ENCODE peak calls at places on chromosome 11, in four cellular contexts. D is naive thymus-derived CD4-positive, alpha-beta T cell; J is SK-N-SH; B is CD8-positive, alpha-beta T cell. Q is an unnamed sample. For H3K9me3, the result is how much of the 10 kb centered on the place peaks cover.

GRCh38 chr11:73894725-73895335 is 18.0 kb downstream of the PAAF1 start:
- DNase-seq in D (no peak), J (no peak), B (no peak), Q (no peak)

GRCh38 chr11:24357620-24358386 is 139.1 kb upstream of the LUZP2 start:
- DNase-seq in D (no peak), J (no peak), B (no peak), Q (no peak)

GRCh38 chr11:61971177-61972111 is 4.0 kb upstream of the FTH1 start:
- DNase-seq in D (peak), J (peak), B (peak), Q (no peak)

GRCh38 chr11:2142762-2143202 is 3.6 kb upstream of the IGF2 start:
- DNase-seq in D (no peak), J (no peak), B (peak), Q (no peak)

GRCh38 chr11:69638941-69639681 is 1.8 kb upstream of the CCND1 start:
- DNase-seq in D (no peak), J (peak), B (no peak), Q (no peak)

GRCh38 chr11:71580057-71581003 is 2.3 kb downstream of the KRTAP5-11 start:
- DNase-seq in D (peak), J (peak), B (no peak), Q (no peak)

GRCh38 chr11:69643646-69644045 is 2.7 kb downstream of the CCND1 start:
- DNase-seq in D (no peak), J (no peak), B (no peak), Q (no peak)

GRCh38 chr11:64396079-64396591 is 37.2 kb downstream of the RPS6KA4 start:
- DNase-seq in D (no peak), J (no peak), B (no peak), Q (no peak)

GRCh38 chr11:17579451-17579850 is 32.4 kb downstream of the OTOG start:
- DNase-seq in D (no peak), J (no peak), B (no peak), Q (no peak)

GRCh38 chr11:117855452-117855851 is 21.0 kb downstream of the FXYD6 start:
- DNase-seq in D (no peak), J (no peak), B (no peak), Q (no peak)

GRCh38 chr11:131365601-131366000 is 4.8 kb upstream of the NTM start:
- DNase-seq in D (no peak), J (no peak), B (no peak), Q (no peak)

GRCh38 chr11:75570559-75571139 is 8.6 kb downstream of the SERPINH1 start:
- DNase-seq in D (no peak), J (no peak), B (no peak), Q (no peak)

GRCh38 chr11:123183391-123184099 is 11.5 kb downstream of the CLMP start:
- DNase-seq in D (no peak), J (no peak), B (no peak), Q (no peak)

GRCh38 chr11:24196733-24197132 is 300.1 kb upstream of the LUZP2 start:
- DNase-seq in D (no peak), J (no peak), B (no peak), Q (no peak)

GRCh38 chr11:109089144-109089543 is 332.8 kb upstream of the C11orf87 start:
- DNase-seq in D (no peak), J (no peak), B (no peak), Q (no peak)
- H3K9me3 ChIP-seq in D (under half), J (under half), B (under half), Q (under half)

DNA sequence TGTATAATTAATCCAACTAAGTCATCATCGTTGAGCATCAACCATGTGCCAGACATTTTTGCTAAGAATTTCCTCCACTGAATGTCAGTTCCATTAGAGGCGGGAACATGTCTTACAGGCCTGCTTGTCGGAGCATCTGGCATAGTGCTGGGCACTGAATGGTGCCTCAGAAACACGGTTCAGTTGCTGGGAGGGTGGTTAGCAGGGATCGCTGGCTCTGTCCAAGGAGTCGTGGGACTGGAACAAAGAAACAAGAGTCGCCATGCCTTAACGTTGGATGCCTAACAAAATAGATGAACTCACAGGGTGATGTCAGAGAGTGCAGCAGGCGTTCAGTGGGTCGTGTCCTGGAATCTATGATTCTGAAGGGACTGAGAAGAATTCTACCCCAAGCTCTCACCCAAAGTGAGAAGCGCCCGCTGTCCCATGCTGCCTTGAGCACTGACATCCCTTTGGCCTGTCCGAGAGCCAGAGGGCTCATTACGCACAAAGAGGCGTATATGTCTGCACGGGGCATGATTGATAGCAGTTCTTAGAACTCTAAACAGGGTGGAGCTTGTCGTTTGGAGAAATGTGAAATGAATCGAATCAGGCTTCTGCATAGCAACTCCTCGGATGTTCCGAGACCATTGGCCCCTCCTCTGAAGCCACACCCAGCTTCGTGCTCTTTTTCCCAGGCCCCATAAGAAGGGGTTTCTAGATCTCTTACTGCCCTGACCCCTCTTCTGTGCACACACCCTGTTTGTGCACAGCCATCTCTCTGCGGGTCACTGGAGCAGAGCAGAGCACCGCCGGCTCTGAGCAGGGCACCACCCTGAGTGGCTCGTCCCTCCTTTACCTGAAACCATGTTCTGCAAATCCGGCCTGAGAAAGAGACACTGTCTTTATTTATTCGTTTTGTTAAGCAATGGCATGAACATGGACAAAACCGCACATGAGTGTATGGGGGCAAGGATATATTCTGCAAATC is 113.1 kb upstream of the B3GAT1 start:
- DNase-seq in D (no peak), J (no peak), B (no peak), Q (no peak)
- H3K9me3 ChIP-seq in D (under half), J (under half), B (under half), Q (under half)

DNA sequence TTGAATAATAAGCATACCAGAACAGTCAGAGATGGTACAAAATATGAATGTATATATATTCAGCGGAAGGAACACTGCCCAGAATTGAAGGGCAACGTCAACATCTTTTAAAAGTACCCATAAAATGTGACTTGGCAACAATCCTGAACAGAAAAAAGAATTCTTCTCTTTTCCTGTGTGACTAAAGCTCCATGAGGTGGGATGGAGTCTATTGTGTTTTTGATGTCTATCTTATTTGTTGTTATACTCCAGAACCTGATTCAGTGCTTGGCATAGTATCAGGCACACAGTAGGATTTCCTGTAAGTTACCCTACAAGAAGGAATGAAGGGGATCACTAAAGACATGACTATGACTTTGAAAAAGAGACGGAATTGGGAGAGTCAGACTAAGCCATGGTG is 10.3 kb downstream of the LDLRAD3 start:
- DNase-seq in D (no peak), J (no peak), B (no peak), Q (no peak)
- H3K9me3 ChIP-seq in D (under half), J (under half), B (under half), Q (under half)

GRCh38 chr11:134532921-134533421 is 120.9 kb upstream of the B3GAT1 start:
- DNase-seq in D (no peak), J (no peak), B (no peak), Q (no peak)

GRCh38 chr11:134532176-134532920 is 120.3 kb upstream of the B3GAT1 start:
- DNase-seq in D (no peak), J (no peak), B (no peak), Q (no peak)

GRCh38 chr11:134535029-134536025 is 123.3 kb upstream of the B3GAT1 start:
- DNase-seq in D (no peak), J (no peak), B (no peak), Q (no peak)

GRCh38 chr11:134531331-134532135 is 119.5 kb upstream of the B3GAT1 start:
- DNase-seq in D (no peak), J (no peak), B (no peak), Q (no peak)

GRCh38 chr11:134533511-134533910 is 121.5 kb upstream of the B3GAT1 start:
- DNase-seq in D (no peak), J (no peak), B (no peak), Q (no peak)
- H3K9me3 ChIP-seq in D (under half), J (under half), B (under half), Q (under half)

Q was measured in T-helper 17 cell.